ENCODE peak calls at places on chromosomes 4 and X, in eight cellular contexts. Q is A549, M is NB4, N is ovary, Y is heart left ventricle, C is body of pancreas, R is upper lobe of left lung, X is right lobe of liver. K is an unnamed sample.

GRCh38 chr4:73257995-73258667 is 467 bp downstream of the ANKRD17 start:
- DNase-seq in Q (peak; percentile 8), M (peak; percentile 69), N (peak; percentile 28), Y (no peak), C (no peak), R (no peak), X (peak; percentile 21), K (peak; percentile 20)

GRCh38 chrX:47574609-47575325 is 7.5 kb upstream of the TIMP1 start:
- DNase-seq in Q (no peak), M (peak; percentile 43), N (peak; percentile 20), Y (no peak), C (no peak), R (peak; percentile 43), X (no peak), K (no peak)

GRCh38 chr4:78451407-78451806 is 100.2 kb upstream of the ANXA3 start:
- DNase-seq in Q (no peak), M (no peak), N (no peak), Y (no peak), C (no peak), R (no peak), X (no peak), K (no peak)

GRCh38 chr4:70718811-70719604 is 2.8 kb upstream of the RUFY3 start:
- DNase-seq in Q (no peak), M (no peak), N (no peak), Y (no peak), C (no peak), R (no peak), X (no peak), K (peak; percentile 67)

GRCh38 chrX:67544871-67545771 is 1.3 kb downstream of the AR start:
- DNase-seq in Q (no peak), M (peak; percentile 11), N (peak; percentile 46), Y (peak; percentile 6), C (no peak), R (peak; percentile 59), X (peak; percentile 38), K (peak; percentile 23)

GRCh38 chrX:109797311-109797975 is 64.4 kb upstream of the ACSL4 start:
- DNase-seq in Q (no peak), M (no peak), N (no peak), Y (no peak), C (no peak), R (no peak), X (peak; percentile 47), K (no peak)

GRCh38 chrX:49186125-49187027 is at the start of gene PRICKLE3:
- DNase-seq in Q (peak; percentile 60), M (peak; percentile 85), N (peak; percentile 82), Y (peak; percentile 86), C (peak; percentile 89), R (peak; percentile 95), X (peak; percentile 91), K (peak; percentile 87)

GRCh38 chrX:55787063-55787462 is 69.5 kb downstream of the RRAGB start:
- DNase-seq in Q (no peak), M (no peak), N (no peak), Y (no peak), C (no peak), R (no peak), X (no peak), K (no peak)

GRCh38 chrX:1102786-1103185 is 109.7 kb downstream of the CRLF2 start:
- DNase-seq in Q (no peak), M (no peak), N (no peak), Y (no peak), C (no peak), R (no peak), X (no peak), K (no peak)

GRCh38 chrX:77572322-77572721 is 125.1 kb downstream of the FGF16 start:
- DNase-seq in Q (no peak), M (no peak), N (no peak), Y (no peak), C (no peak), R (no peak), X (no peak), K (no peak)

GRCh38 chrX:77160301-77160700 is 286.9 kb upstream of the FGF16 start:
- DNase-seq in Q (no peak), M (peak; percentile 15), N (no peak), Y (no peak), C (no peak), R (peak; percentile 38), X (peak; percentile 19), K (no peak)

GRCh38 chr4:183256756-183257385 is 63.2 kb downstream of the CLDN22 start:
- DNase-seq in Q (peak; percentile 36), M (peak; percentile 63), N (peak; percentile 54), Y (peak; percentile 53), C (peak; percentile 56), R (peak; percentile 55), X (peak; percentile 49), K (peak; percentile 56)

GRCh38 chrX:39065051-39065871 is 264.0 kb downstream of the MID1IP1 start:
- DNase-seq in Q (no peak), M (no peak), N (no peak), Y (no peak), C (no peak), R (peak; percentile 18), X (no peak), K (no peak)

GRCh38 chr4:78585633-78586032 is 34.1 kb downstream of the ANXA3 start:
- DNase-seq in Q (no peak), M (no peak), N (no peak), Y (no peak), C (no peak), R (no peak), X (no peak), K (no peak)

GRCh38 chr4:41866799-41867677 is 68.2 kb upstream of the TMEM33 start:
- DNase-seq in Q (no peak), M (no peak), N (no peak), Y (no peak), C (no peak), R (peak; percentile 65), X (no peak), K (no peak)

GRCh38 chrX:68939868-68940267 is 111.0 kb downstream of the EFNB1 start:
- DNase-seq in Q (no peak), M (no peak), N (no peak), Y (no peak), C (no peak), R (no peak), X (no peak), K (no peak)

GRCh38 chrX:139078342-139078741 is 366.8 kb upstream of the FGF13 start:
- DNase-seq in Q (no peak), M (no peak), N (no peak), Y (no peak), C (no peak), R (no peak), X (no peak), K (no peak)

GRCh38 chr4:1922826-1923225 is 51.6 kb downstream of the NSD2 start:
- DNase-seq in Q (no peak), M (no peak), N (no peak), Y (no peak), C (no peak), R (no peak), X (no peak), K (no peak)
- TF ChIP-seq POLR2A in Q (no peak), M (no peak), N (no peak), Y (no peak), C (no peak), R (no peak), X (no peak), K (no peak)

GRCh38 chr4:155506761-155507160 is 130.0 kb upstream of the MAP9 start:
- DNase-seq in Q (no peak), M (no peak), N (no peak), Y (no peak), C (no peak), R (no peak), X (no peak), K (no peak)

GRCh38 chr4:155512069-155512468 is 135.3 kb upstream of the MAP9 start:
- DNase-seq in Q (no peak), M (no peak), N (no peak), Y (no peak), C (no peak), R (no peak), X (no peak), K (no peak)

GRCh38 chr4:155512812-155513211 is 136.0 kb upstream of the MAP9 start:
- DNase-seq in Q (no peak), M (no peak), N (no peak), Y (peak; percentile 69), C (peak; percentile 6), R (no peak), X (no peak), K (no peak)

GRCh38 chr4:155510771-155511170 is 134.0 kb upstream of the MAP9 start:
- DNase-seq in Q (no peak), M (no peak), N (no peak), Y (no peak), C (no peak), R (no peak), X (no peak), K (no peak)

DNA sequence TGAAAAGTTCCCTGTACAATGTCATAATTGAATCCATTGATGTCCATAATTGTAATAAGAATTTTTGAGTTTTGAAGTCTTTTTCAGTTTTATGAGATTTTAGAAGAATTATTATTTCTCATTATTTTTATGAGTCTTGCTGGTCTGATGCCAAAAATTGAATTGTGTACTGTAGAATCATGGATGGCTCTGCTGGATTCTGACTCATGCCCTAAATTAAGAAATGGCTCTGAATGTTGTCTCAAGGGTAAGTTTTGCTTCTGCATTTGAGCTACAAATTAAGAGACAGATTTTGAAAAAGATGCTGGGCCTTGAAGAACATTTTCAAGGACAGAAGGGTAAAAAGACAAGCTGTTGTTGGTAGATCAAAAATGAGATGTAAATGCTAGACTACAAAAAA is 132.9 kb upstream of the MAP9 start:
- DNase-seq in Q (no peak), M (no peak), N (no peak), Y (no peak), C (no peak), R (no peak), X (no peak), K (no peak)
- H3K4me3 ChIP-seq in Q (no peak overlapping the region), M (no peak overlapping the region), N (no peak overlapping the region), Y (no peak overlapping the region), C (no peak overlapping the region), R (no peak overlapping the region), X (no peak overlapping the region), K (no peak overlapping the region)

DNA sequence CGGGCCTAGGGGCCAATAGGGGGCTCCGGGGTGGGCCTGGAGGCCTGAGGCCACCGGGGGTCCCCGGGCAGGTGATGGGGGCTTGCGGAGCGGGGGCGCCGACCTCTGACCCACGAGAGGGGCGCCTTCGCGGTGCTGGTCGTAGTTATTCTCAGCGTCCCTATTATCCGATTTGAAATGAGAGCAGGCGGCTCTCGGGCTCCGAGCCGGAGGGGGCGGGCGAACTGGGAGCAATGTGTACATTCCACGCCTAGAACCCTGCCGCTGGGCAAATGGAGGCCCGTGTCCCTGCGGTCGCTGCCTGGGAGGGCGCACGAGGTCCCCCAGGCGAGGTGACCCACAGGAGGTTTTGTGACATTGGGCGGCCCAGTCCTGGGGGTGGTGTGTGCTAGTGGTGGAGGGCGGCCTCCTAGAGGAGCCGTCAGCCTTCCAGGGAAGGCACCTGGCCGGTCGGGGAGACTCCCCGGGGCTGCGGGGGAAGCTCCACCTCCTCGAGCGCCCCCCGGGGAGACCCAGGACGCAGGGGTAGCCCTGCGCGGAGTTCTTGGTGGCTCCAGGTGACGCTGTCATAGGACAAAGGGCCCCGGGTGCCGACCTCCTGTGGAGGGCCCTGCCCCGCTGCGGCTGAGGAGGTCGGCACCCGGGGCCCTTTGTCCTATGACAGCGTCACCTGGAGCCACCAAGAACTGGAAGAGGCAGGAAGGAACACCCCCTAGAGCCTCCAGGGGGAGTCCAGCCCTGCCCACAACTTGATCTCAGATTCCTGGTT is 102.6 kb upstream of the PRKX start:
- DNase-seq in Q (peak; percentile 8), M (peak; percentile 71), N (peak; percentile 57), Y (peak; percentile 19), C (peak; percentile 61), R (peak; percentile 86), X (peak; percentile 74), K (peak; percentile 57)
- TF ChIP-seq POLR2A in Q (no peak), M (no peak), N (no peak), Y (no peak), C (peak; percentile 23), R (peak; percentile 1), X (peak; percentile 60), K (peak; percentile 55)

GRCh38 chrX:31228909-31229308 is 157.1 kb upstream of the FTHL17 start:
- DNase-seq in Q (no peak), M (peak; percentile 26), N (no peak), Y (no peak), C (no peak), R (no peak), X (no peak), K (no peak)
- H3K4me3 ChIP-seq in Q (no peak overlapping the region), M (no peak overlapping the region), N (no peak overlapping the region), Y (no peak overlapping the region), C (no peak overlapping the region), R (no peak overlapping the region), X (no peak overlapping the region), K (no peak overlapping the region)